ENCODE peak calls at places on chromosomes 12 and 14, in four cellular contexts. T, H, U and J are unnamed samples. For H3K79me1, the result is how much of the 10 kb centered on the place peaks cover.

GRCh38 chr12:55973598-55974307 is at the start of gene RAB5B:
- DNase-seq in T (peak), H (peak), U (peak), J (peak)

GRCh38 chr12:108514468-108514972 is 557 bp upstream of the FICD start:
- DNase-seq in T (no peak), H (no peak), U (no peak), J (no peak)

GRCh38 chr12:105352049-105352448 is 21.6 kb downstream of the C12orf75 start:
- DNase-seq in T (no peak), H (no peak), U (no peak), J (no peak)

GRCh38 chr14:52251724-52252123 is 15.8 kb upstream of the PTGDR start:
- DNase-seq in T (no peak), H (no peak), U (no peak), J (no peak)

GRCh38 chr12:14417717-14418116 is 52.2 kb downstream of the ATF7IP start:
- DNase-seq in T (peak), H (peak), U (peak), J (peak)

GRCh38 chr12:124837958-124838803 is 25.5 kb downstream of the SCARB1 start:
- DNase-seq in T (no peak), H (peak), U (peak), J (no peak)

GRCh38 chr12:110007874-110008273 is 8.6 kb downstream of the ANKRD13A start:
- DNase-seq in T (no peak), H (no peak), U (no peak), J (no peak)

GRCh38 chr12:6766651-6767300 is 613 bp downstream of the PTMS start:
- DNase-seq in T (peak), H (peak), U (peak), J (peak)

GRCh38 chr12:52213541-52214420 is 19.3 kb upstream of the KRT7 start:
- DNase-seq in T (peak), H (peak), U (peak), J (peak)

GRCh38 chr12:130956009-130956408 is 2.3 kb downstream of the ADGRD1 start:
- DNase-seq in T (no peak), H (no peak), U (no peak), J (no peak)

GRCh38 chr12:88501976-88502938 is 78.0 kb downstream of the KITLG start:
- DNase-seq in T (no peak), H (peak), U (no peak), J (no peak)

GRCh38 chr12:116804051-116804450 is 65.9 kb downstream of the RNFT2 start:
- DNase-seq in T (no peak), H (no peak), U (no peak), J (no peak)

GRCh38 chr12:110073049-110073831 is 24.9 kb upstream of the C12orf76 start:
- DNase-seq in T (peak), H (no peak), U (no peak), J (no peak)

GRCh38 chr14:59161571-59162175 is 26.8 kb upstream of the DAAM1 start:
- DNase-seq in T (no peak), H (peak), U (peak), J (no peak)

GRCh38 chr12:47849261-47849660 is 29.6 kb upstream of the HDAC7 start:
- DNase-seq in T (no peak), H (no peak), U (no peak), J (no peak)

GRCh38 chr12:55720894-55721444 is 776 bp downstream of the RDH5 start:
- DNase-seq in T (no peak), H (peak), U (no peak), J (peak)

GRCh38 chr14:88323086-88323519 is at the start of gene KCNK10:
- DNase-seq in T (peak), H (no peak), U (no peak), J (peak)

DNA sequence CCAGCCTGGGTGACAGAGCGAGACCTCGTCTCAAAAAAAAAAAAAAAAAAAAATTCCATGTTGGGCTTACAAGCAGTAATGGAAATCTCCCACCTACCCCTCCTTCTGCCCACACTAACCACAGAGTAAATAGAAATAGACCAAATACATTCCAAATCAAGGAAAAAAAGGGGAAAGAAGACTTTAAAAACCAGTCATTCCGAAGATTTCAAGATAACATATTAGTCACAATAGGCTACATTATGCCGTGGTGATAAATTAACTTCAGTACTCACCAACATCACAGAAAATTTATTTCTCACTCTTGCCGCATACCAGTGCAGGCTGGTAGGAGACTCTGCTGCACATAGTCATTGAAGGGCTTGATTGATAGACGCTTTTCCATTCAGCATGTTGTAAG is 15.5 kb upstream of the ETV6 start:
- DNase-seq in T (peak), H (no peak), U (no peak), J (no peak)
- H3K79me1 ChIP-seq in T (under half), H (under half), U (under half), J (under half)

DNA sequence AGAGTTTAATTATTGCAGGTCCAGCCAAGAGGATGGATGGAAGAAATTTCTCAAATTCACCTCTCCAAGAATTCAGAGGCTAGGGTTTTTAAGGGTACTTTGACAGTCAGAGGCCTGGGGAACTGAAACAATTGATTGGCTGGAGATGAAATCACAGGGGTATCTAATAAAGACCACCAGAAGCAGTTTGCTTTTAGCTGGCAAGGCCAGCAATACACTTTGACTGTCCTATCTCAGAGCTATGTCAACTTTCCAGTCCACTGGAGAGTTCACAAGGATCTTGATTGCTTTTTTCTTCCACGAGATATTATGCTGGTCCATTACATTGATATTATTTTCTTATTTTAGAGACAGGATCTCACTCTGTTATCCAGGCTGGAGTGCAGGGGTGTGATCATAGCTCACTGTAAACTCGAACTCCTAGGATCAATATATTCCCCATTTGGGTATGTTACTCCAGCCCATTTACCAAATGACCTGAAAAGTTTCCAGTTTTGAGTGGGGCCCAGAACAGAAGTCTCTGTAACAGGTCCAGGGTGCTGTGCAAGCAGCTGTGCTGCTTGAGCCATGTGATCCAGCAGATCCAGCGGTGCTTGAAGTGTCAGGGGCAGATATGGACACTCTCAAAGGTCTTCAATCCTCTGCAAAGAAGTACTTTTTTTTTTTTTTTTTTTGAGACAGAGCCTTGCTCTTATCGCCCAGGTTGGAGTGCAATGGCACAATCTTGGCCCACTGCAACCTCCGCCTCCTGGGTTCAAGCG is 17.2 kb upstream of the ATF7 start:
- DNase-seq in T (no peak), H (no peak), U (no peak), J (no peak)
- H3K56ac ChIP-seq in T (no peak), H (no peak), U (no peak), J (no peak)

DNA sequence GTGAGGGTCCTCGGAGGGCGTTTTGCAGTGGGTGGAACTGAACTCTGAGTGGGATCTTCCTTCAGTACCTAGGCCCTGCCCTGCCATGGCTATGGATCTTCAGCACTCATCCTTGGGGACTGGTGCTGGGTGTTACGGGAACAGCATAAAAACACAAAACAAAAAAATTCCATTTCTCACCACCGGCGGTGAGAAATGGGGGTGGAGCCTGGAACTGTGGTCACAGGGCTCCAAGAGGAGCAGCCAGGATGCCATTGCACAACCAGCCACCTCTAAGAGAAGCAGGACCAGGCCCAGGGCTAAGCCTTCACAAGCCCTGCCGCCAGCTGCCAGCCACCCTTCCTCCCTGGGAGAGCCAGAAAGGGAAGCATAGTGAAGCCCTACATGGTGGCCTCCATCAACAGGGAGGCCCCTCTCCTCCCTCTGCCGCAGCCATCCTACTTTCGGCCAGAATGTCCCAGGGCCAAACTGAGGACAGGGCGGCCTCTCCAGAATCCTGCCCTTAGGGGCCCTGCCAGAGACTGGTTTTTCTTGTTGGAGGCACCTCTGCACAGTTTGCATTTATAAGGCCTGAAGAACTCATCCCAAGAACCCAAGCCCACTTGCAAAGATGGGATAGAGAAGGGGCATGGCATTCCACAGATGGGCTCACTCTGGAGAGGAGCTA is 76.5 kb downstream of the VCPKMT start:
- DNase-seq in T (no peak), H (no peak), U (peak), J (no peak)
- H3K79me1 ChIP-seq in T (under half), H (under half), U (under half), J (under half)

DNA sequence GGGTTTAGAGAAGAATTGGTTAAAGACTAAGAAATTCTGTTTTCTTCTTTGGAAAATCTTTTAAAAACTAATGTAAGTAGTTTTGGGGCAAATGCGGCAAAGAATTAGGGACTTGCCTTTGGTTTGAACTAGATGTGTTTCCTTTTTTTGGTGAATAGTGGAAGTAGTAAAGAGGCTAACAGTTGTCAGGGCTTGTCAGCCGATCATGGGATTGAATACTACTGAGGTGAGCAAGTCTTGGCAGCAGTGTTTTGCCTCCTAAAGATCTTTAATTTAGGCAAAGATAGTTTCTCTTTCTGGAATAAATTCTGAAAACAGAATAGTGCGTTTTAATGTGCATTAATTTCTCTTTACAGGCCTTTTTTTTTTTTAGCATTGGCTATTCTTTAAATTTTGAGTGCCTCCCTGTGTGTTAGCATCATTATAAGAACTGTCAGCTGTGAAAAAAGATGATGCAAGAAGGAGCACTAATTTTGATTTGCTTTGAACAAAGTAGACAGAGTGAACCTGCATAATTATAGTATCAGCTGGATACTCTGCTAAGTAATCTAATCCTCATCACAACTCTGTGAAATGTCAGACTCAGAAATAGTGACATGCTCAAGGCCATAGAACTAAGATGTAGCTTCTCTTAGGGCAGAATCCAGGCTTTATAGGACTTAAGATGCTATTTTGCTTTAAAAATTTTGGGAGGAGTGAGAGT is 31.7 kb downstream of the FBXO34 start:
- DNase-seq in T (no peak), H (no peak), U (no peak), J (no peak)
- H3K56ac ChIP-seq in T (no peak), H (no peak), U (no peak), J (no peak)

GRCh38 chr12:132511516-132512196 is 21.7 kb downstream of the FBRSL1 start:
- DNase-seq in T (no peak), H (no peak), U (no peak), J (no peak)
- H3K79me1 ChIP-seq in T (under half), H (under half), U (under half), J (under half)

DNA sequence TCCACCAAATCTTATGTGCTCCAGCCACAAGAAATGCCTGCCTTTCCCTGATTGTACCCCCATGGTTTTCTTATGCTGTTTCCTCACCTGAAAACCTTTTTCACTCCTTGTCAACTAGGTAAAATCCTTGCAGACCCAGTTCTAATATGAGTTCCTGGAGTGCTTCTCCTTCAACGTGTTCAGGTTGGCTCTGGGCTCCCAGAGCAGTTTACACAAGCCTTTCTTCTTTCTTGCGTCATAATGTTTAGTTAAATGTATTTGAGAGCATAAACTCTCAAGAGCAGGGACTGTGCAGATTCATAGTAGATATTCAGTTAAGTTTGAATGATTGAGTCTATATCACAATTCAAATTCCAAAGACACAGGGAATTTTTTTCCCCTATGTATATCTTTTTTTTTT is 484.8 kb upstream of the CCDC196 start:
- DNase-seq in T (no peak), H (no peak), U (no peak), J (no peak)
- H3K56ac ChIP-seq in T (no peak), H (no peak), U (no peak), J (no peak)

GRCh38 chr14:103698380-103699260 is 16.6 kb downstream of the XRCC3 start:
- DNase-seq in T (no peak), H (no peak), U (no peak), J (no peak)
- H3K79me1 ChIP-seq in T (under half), H (half or more), U (under half), J (under half)

GRCh38 chr14:42510071-42510470 is 903.4 kb downstream of the LRFN5 start:
- DNase-seq in T (no peak), H (no peak), U (no peak), J (no peak)
- H3K56ac ChIP-seq in T (no peak), H (no peak), U (no peak), J (no peak)

GRCh38 chr14:96104469-96105057 is 65.4 kb downstream of the C14orf132 start:
- DNase-seq in T (no peak), H (peak), U (no peak), J (no peak)
- H3K79me1 ChIP-seq in T (under half), H (under half), U (under half), J (under half)